ENCODE peak calls at places on chromosomes 6 and 20, in four cellular contexts. H is GM10248, Z is WTC11, N is fibroblast of lung. V is an unnamed sample.

GRCh38 chr6:70651326-70651905 is 16.3 kb upstream of the SMAP1 start:
- DNase-seq in H (no peak), Z (no peak), N (no peak), V (no peak)

GRCh38 chr20:62165762-62166399 is 16.9 kb upstream of the MTG2 start:
- DNase-seq in H (no peak), Z (no peak), N (peak; percentile 37), V (peak; percentile 64)

GRCh38 chr20:1087311-1087710 is 31.1 kb upstream of the PSMF1 start:
- DNase-seq in H (no peak), Z (no peak), N (no peak), V (no peak)

GRCh38 chr6:118198746-118199145 is 291.7 kb downstream of the SLC35F1 start:
- DNase-seq in H (no peak), Z (no peak), N (peak; percentile 66), V (peak; percentile 3)

GRCh38 chr6:152720964-152721363 is 23.3 kb downstream of the MYCT1 start:
- DNase-seq in H (no peak), Z (no peak), N (no peak), V (no peak)

GRCh38 chr20:21515300-21516179 is 1.7 kb upstream of the NKX2-2 start:
- DNase-seq in H (peak; percentile 16), Z (peak; percentile 55), N (no peak), V (no peak)

GRCh38 chr6:32639440-32640394 is 2.5 kb downstream of the HLA-DQA1 start:
- DNase-seq in H (no peak), Z (no peak), N (no peak), V (no peak)

GRCh38 chr6:44782198-44782597 is 394.7 kb downstream of the CDC5L start:
- DNase-seq in H (no peak), Z (no peak), N (no peak), V (no peak)

GRCh38 chr6:150199241-150199640 is 56.4 kb downstream of the PPP1R14C start:
- DNase-seq in H (no peak), Z (no peak), N (no peak), V (no peak)

GRCh38 chr6:113482771-113483170 is 374.4 kb upstream of the MARCKS start:
- DNase-seq in H (no peak), Z (no peak), N (no peak), V (no peak)

GRCh38 chr6:37048851-37049734 is 43.6 kb downstream of the FGD2 start:
- DNase-seq in H (peak; percentile 79), Z (no peak), N (peak; percentile 83), V (peak; percentile 87)

GRCh38 chr6:14596410-14596809 is 478.8 kb downstream of the CD83 start:
- DNase-seq in H (no peak), Z (no peak), N (peak; percentile 63), V (peak; percentile 92)

GRCh38 chr20:19347943-19348456 is 135.6 kb downstream of the SLC24A3 start:
- DNase-seq in H (peak; percentile 29), Z (no peak), N (no peak), V (no peak)

GRCh38 chr20:19349879-19350278 is 137.4 kb downstream of the SLC24A3 start:
- DNase-seq in H (no peak), Z (no peak), N (no peak), V (no peak)

GRCh38 chr20:19348582-19348981 is 136.1 kb downstream of the SLC24A3 start:
- DNase-seq in H (no peak), Z (no peak), N (no peak), V (no peak)

GRCh38 chr20:19354950-19355349 is 142.5 kb downstream of the SLC24A3 start:
- DNase-seq in H (no peak), Z (no peak), N (no peak), V (peak; percentile 5)

GRCh38 chr20:19351542-19351941 is 139.1 kb downstream of the SLC24A3 start:
- DNase-seq in H (no peak), Z (no peak), N (no peak), V (no peak)
- TF ChIP-seq CTCF in H (no peak), Z (no peak), N (no peak), V (no peak)

DNA sequence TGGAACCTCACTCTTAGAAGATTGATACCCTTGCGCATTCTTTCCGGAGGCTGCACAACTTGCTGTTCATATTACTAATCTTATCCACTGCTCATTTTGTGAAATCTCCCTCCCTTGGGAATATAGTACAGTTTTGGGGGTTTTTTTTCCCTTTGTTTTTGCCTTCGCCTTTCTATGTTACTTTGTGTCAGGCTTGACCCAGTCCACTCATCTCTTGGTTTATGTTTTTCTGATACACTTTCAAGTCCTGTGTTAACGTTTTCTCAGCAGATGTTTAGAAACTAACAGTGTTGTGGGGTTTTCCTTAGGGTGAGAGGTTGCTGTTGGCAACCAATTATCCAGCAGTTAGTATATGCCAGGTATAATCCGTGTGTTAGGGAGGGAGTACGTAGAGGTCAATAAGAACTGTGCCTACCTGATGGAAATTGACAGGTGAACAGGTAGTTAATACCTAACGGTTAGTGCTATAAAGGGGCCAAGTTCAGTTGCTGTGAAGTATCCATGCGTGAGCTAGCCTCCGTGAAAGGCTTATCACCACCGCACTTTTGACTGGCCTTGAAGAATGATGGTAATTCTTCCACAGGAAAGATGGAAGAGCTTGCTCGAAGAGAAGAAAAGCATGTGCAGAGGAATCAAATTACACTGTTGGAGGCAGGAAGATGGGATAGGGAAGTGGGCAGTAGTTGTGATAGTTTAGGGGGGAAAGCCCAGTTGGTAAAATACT is 1.4 kb downstream of the NFYA start:
- DNase-seq in H (no peak), Z (no peak), N (peak; percentile 46), V (peak; percentile 25)
- TF ChIP-seq CTCF in H (no peak), Z (no peak), N (no peak), V (no peak)

GRCh38 chr20:35771367-35771688 is 487 bp upstream of the PHF20 start:
- DNase-seq in H (no peak), Z (no peak), N (no peak), V (no peak)

GRCh38 chr20:35773154-35773751 is 1.4 kb downstream of the PHF20 start:
- DNase-seq in H (peak; percentile 40), Z (no peak), N (no peak), V (peak; percentile 54)

GRCh38 chr20:35768731-35769664 is 2.8 kb upstream of the PHF20 start:
- DNase-seq in H (peak; percentile 38), Z (peak; percentile 74), N (peak; percentile 99), V (peak; percentile 99)

GRCh38 chr20:35772563-35773058 is 796 bp downstream of the PHF20 start:
- DNase-seq in H (no peak), Z (no peak), N (no peak), V (no peak)

GRCh38 chr20:35771689-35772562 is at the start of gene PHF20:
- DNase-seq in H (peak; percentile 96), Z (peak; percentile 99), N (peak; percentile 98), V (peak; percentile 98)
- TF ChIP-seq CTCF in H (no peak), Z (no peak), N (no peak), V (no peak)

DNA sequence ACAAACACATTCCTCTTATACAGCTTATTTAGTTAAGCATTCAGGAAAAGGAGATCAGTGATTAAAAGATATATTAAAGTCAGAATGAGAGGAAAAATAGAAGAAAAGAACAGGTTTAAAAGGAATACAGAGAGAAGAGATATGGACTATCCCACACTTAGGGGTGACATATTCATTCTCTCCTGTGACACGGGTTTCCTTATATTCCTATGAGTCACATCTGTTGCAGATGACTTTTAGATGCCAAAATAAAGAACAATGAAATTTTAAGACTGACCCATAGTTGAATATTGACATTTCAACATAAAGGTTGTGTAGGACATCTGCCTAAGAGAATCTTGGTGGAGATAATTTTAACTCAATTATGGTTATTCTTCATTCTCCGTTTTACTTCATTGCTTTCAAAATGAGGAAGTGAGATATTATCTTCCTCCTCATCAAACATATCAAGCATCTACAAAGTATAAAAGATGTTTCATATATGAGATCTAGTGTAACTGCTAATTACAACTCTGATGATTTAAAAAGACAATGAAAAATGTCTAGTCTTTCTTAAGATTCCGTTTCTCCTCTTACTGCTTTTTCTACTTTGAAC is 1336.7 kb upstream of the CITED2 start:
- DNase-seq in H (no peak), Z (no peak), N (no peak), V (peak; percentile 10)
- TF ChIP-seq CTCF in H (no peak), Z (no peak), N (no peak), V (no peak)

DNA sequence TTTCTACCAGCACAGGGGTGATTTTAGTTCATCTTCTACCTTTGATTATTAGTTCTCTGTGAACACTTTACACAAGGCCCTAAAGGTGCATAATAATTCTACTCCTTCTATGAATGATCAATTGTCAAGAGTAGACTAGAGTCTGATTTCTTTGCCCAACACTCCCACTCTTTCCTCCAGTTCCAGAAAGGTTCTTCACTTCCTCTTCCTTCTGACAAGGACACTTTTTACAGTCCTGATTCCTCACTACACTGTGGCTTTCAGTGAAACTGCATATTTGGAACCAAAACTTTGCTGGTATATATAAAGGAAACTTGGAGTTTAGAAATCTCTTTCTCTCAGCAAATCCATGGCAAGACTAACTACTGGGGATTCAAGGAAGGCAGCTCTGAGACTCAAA is 10.6 kb upstream of the RSPO3 start:
- DNase-seq in H (no peak), Z (no peak), N (no peak), V (no peak)
- TF ChIP-seq CTCF in H (no peak), Z (no peak), N (no peak), V (no peak)

DNA sequence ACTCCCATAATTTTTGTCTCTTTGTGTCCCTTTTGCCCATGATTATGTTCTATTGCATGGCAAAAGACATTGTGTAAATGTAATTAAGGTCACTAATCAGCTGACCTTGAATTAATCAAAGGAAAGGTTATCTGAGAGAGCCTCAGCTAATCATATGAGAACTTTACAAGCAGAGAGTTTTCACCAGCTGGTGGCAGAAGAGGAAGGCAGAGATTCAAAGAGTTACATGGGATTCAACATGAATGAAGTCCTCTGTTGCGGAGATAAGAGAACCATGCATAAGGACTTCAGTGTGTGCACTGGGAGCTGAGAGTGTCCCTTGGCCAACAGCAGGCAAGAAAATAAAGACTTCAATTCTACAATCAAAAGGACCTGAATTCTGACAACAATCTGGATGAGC is 494.1 kb upstream of the ARID1B start:
- DNase-seq in H (no peak), Z (no peak), N (no peak), V (no peak)
- TF ChIP-seq CTCF in H (no peak), Z (no peak), N (no peak), V (no peak)

V was measured in cardiac fibroblast.